ENCODE peak calls at places on chromosomes 12 and 14, in nine cellular contexts. B, M, Y, R, S, H, G, A and F are unnamed samples. For H3K4me1 and H3K27me3, the result is how much of the 10 kb centered on the place peaks cover.

GRCh38 chr14:43503508-43503907 is 1003.6 kb downstream of the FSCB start:
- DNase-seq in B (no peak), M (no peak), Y (no peak), R (peak), S (no peak), H (no peak), G (no peak), A (no peak), F (no peak)

GRCh38 chr12:12734561-12735071 is 17.4 kb downstream of the CDKN1B start:
- DNase-seq in B (no peak), M (peak), Y (no peak), R (no peak), S (no peak), H (no peak), G (no peak), A (no peak), F (no peak)

GRCh38 chr12:121800694-121801600 is 2.9 kb upstream of the SETD1B start:
- DNase-seq in B (peak), M (peak), Y (peak), R (peak), S (no peak), H (peak), G (peak), A (no peak), F (peak)

GRCh38 chr12:100295764-100296555 is 29.0 kb downstream of the SCYL2 start:
- DNase-seq in B (no peak), M (peak), Y (no peak), R (no peak), S (no peak), H (no peak), G (no peak), A (no peak), F (no peak)

GRCh38 chr14:87686736-87687135 is 306.2 kb downstream of the GALC start:
- DNase-seq in B (no peak), M (no peak), Y (no peak), R (no peak), S (no peak), H (no peak), G (no peak), A (no peak), F (no peak)

GRCh38 chr12:85405781-85406522 is 125.9 kb downstream of the ALX1 start:
- DNase-seq in B (no peak), M (peak), Y (no peak), R (no peak), S (no peak), H (no peak), G (no peak), A (no peak), F (peak)

GRCh38 chr12:80183939-80184338 is 84.6 kb downstream of the OTOGL start:
- DNase-seq in B (no peak), M (no peak), Y (no peak), R (no peak), S (no peak), H (no peak), G (no peak), A (peak), F (peak)

GRCh38 chr12:131808744-131809371 is 19.3 kb upstream of the MMP17 start:
- DNase-seq in B (no peak), M (no peak), Y (no peak), R (no peak), S (no peak), H (no peak), G (no peak), A (no peak), F (peak)

GRCh38 chr12:111268738-111269572 is 99.9 kb downstream of the PHETA1 start:
- DNase-seq in B (no peak), M (no peak), Y (peak), R (peak), S (no peak), H (no peak), G (no peak), A (no peak), F (no peak)

GRCh38 chr14:58821421-58821820 is 183.7 kb downstream of the DACT1 start:
- DNase-seq in B (no peak), M (no peak), Y (no peak), R (peak), S (no peak), H (no peak), G (no peak), A (no peak), F (no peak)

GRCh38 chr14:34462132-34462893 is at the start of gene SPTSSA:
- DNase-seq in B (peak), M (peak), Y (peak), R (peak), S (peak), H (peak), G (peak), A (no peak), F (peak)

GRCh38 chr12:42283739-42284138 is 42.2 kb downstream of the ZCRB1 start:
- DNase-seq in B (no peak), M (no peak), Y (no peak), R (no peak), S (no peak), H (no peak), G (no peak), A (no peak), F (no peak)

GRCh38 chr14:69154779-69155178 is 1.9 kb upstream of the DCAF5 start:
- DNase-seq in B (no peak), M (peak), Y (no peak), R (peak), S (no peak), H (no peak), G (no peak), A (no peak), F (peak)
- TF ChIP-seq CTCF in B (no peak), M (no peak), Y (no peak), R (peak), S (no peak), H (no peak), G (no peak), A (no peak), F (no peak)

GRCh38 chr12:47078733-47079364 is 572 bp upstream of the PCED1B start:
- DNase-seq in B (peak), M (peak), Y (peak), R (peak), S (no peak), H (peak), G (peak), A (no peak), F (peak)
- H3K4me1 ChIP-seq in B (under half), M (under half), Y (under half), R (half or more), S (under half), H (under half), G (under half), A (half or more), F (under half)

DNA sequence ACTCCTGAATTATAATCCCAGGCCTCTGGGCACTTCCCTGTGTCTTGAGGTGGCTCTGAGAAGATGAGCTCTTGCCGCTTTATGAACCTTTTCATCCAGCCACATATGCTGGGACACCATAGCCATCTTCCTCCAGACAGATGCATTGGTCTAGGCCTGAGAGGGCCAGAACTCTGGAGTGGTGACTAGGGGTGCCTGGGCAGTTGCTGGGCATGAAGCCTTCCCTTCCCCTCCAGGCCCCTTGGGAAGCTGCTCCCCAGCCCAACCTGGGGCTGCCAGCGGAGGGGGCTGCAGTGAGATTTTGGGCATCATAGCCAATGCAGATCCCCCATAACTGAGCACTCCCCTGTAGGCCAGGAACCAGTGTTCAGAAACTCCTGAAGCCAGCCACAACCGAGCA is 135.2 kb downstream of the GCH1 start:
- DNase-seq in B (peak), M (no peak), Y (no peak), R (no peak), S (no peak), H (no peak), G (peak), A (no peak), F (no peak)
- H3K27me3 ChIP-seq in B (under half), M (under half), Y (under half), R (under half), S (under half), H (under half), G (under half), A (under half), F (under half)

GRCh38 chr14:26595922-26596721 is 1.7 kb downstream of the NOVA1 start:
- DNase-seq in B (no peak), M (no peak), Y (no peak), R (no peak), S (no peak), H (no peak), G (no peak), A (no peak), F (no peak)

GRCh38 chr14:26598081-26598671 is 343 bp upstream of the NOVA1 start:
- DNase-seq in B (peak), M (peak), Y (peak), R (peak), S (peak), H (peak), G (peak), A (no peak), F (peak)

GRCh38 chr14:26596722-26597030 is 1.2 kb downstream of the NOVA1 start:
- DNase-seq in B (peak), M (no peak), Y (no peak), R (no peak), S (no peak), H (no peak), G (peak), A (no peak), F (peak)

GRCh38 chr14:26598672-26599131 is 869 bp upstream of the NOVA1 start:
- DNase-seq in B (no peak), M (no peak), Y (no peak), R (no peak), S (no peak), H (no peak), G (no peak), A (no peak), F (no peak)

GRCh38 chr14:26597136-26598080 is at the start of gene NOVA1:
- DNase-seq in B (peak), M (peak), Y (no peak), R (no peak), S (peak), H (no peak), G (peak), A (no peak), F (peak)
- TF ChIP-seq CTCF in B (no peak), M (no peak), Y (no peak), R (no peak), S (no peak), H (no peak), G (no peak), A (no peak), F (no peak)

GRCh38 chr12:47020211-47020821 is 59.1 kb upstream of the PCED1B start:
- DNase-seq in B (no peak), M (no peak), Y (no peak), R (no peak), S (no peak), H (no peak), G (no peak), A (no peak), F (no peak)
- H3K4me1 ChIP-seq in B (under half), M (under half), Y (under half), R (under half), S (under half), H (under half), G (under half), A (under half), F (under half)

GRCh38 chr14:99212199-99212598 is 59.8 kb downstream of the BCL11B start:
- DNase-seq in B (no peak), M (no peak), Y (no peak), R (no peak), S (no peak), H (no peak), G (no peak), A (no peak), F (no peak)
- H3K27me3 ChIP-seq in B (under half), M (under half), Y (under half), R (half or more), S (under half), H (under half), G (under half), A (under half), F (under half)

GRCh38 chr14:48693793-48694192 is 892.4 kb downstream of the RPS29 start:
- DNase-seq in B (no peak), M (no peak), Y (no peak), R (no peak), S (no peak), H (no peak), G (no peak), A (no peak), F (no peak)

GRCh38 chr14:48686650-48687049 is 899.5 kb downstream of the RPS29 start:
- DNase-seq in B (no peak), M (no peak), Y (no peak), R (no peak), S (no peak), H (no peak), G (no peak), A (no peak), F (no peak)

DNA sequence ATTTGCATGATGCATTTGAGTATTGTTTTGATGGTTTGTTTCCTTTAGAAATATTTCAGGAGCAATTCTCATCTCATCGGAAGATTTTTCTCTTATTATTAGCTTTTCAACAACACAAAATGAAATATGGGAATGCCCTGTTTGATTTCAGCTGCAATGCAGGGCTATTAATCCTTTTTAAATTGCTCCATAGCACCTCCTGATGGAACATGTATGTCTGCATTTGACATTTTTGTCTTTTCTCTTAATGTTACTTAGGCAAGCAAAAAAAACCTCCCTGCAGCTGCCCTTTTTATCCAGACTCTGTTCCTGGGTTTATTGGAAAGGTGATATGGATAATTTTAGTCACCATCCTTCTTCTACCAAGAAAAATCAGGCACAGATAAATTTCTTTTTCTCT is 895.8 kb downstream of the RPS29 start:
- DNase-seq in B (no peak), M (no peak), Y (no peak), R (peak), S (no peak), H (no peak), G (no peak), A (no peak), F (no peak)
- TF ChIP-seq CTCF in B (no peak), M (no peak), Y (no peak), R (peak), S (no peak), H (no peak), G (no peak), A (no peak), F (no peak)

DNA sequence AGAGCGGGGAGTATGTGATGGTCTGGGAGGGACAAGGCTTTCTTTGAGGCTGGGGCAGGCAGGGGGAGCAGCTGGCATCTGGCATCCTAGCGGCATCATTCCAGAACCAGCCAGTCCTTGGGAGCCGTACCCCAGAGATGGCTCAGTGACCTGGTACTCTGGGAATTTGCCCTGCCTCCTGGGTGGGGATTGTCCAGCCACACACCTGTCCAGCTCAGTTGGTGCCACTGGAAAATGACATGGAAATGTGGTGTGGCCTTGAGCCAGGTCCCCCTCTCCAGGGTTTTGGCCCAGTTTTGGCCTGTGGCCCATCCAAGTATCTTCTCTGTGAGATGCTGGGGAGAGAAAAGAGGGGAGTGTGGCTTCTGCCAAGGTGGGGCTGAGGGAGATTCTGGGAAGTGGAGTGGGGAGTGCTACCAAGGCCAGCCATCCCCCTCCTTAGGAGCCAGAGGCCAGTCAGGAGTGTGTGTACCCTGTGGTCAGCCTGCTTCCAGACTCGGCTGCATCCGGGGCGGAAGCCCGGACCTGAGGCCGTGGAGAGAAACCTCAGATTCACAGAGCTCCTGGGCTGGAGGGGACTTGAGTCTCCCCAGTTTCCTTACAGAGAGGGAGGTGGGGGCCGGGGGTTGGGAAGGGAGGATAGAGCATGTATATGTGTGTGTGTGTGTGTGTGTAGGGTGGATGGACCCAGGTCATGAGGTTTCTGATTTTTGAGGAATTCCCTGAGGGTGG is 14.7 kb upstream of the KRT80 start:
- DNase-seq in B (peak), M (no peak), Y (no peak), R (no peak), S (no peak), H (no peak), G (peak), A (no peak), F (no peak)
- H3K4me1 ChIP-seq in B (under half), M (under half), Y (under half), R (half or more), S (under half), H (under half), G (under half), A (half or more), F (under half)